ENCODE peak calls at places on chromosomes 5 and 9, in five cellular contexts. X, V, K, S and G are unnamed samples.
A peak's percentile ranks its signal among the peaks of the same experiment; 100 is the strongest.

GRCh38 chr5:77850536-77851228 is 74.5 kb upstream of the TBCA start:
- DNase-seq in X (no peak), V (no peak), K (no peak), S (no peak), G (no peak)

GRCh38 chr5:107572800-107573368 is 97.9 kb downstream of the EFNA5 start:
- DNase-seq in X (no peak), V (no peak), K (no peak), S (no peak), G (no peak)

GRCh38 chr9:31119882-31120481 is 1264.5 kb upstream of the ACO1 start:
- DNase-seq in X (no peak), V (no peak), K (peak; percentile 19), S (no peak), G (no peak)

GRCh38 chr5:137142371-137143243 is 356.5 kb downstream of the SPOCK1 start:
- DNase-seq in X (peak; percentile 36), V (peak; percentile 23), K (no peak), S (no peak), G (peak; percentile 49)

GRCh38 chr5:109335114-109335513 is 74.7 kb downstream of the PJA2 start:
- DNase-seq in X (no peak), V (no peak), K (no peak), S (no peak), G (no peak)

GRCh38 chr9:99340281-99340680 is 118.2 kb downstream of the SEC61B start:
- DNase-seq in X (no peak), V (no peak), K (no peak), S (no peak), G (no peak)

GRCh38 chr5:126414874-126415502 is 8.2 kb upstream of the GRAMD2B start:
- DNase-seq in X (peak; percentile 79), V (peak; percentile 40), K (no peak), S (no peak), G (no peak)

GRCh38 chr5:52997424-52997823 is 8.3 kb downstream of the ITGA2 start:
- DNase-seq in X (no peak), V (no peak), K (peak; percentile 98), S (peak; percentile 18), G (no peak)

GRCh38 chr5:151523335-151523734 is 67.8 kb downstream of the FAT2 start:
- DNase-seq in X (no peak), V (no peak), K (peak; percentile 60), S (peak; percentile 75), G (no peak)

GRCh38 chr5:169422087-169422486 is 121.1 kb upstream of the SLIT3 start:
- DNase-seq in X (no peak), V (peak; percentile 72), K (no peak), S (no peak), G (no peak)

GRCh38 chr5:147427784-147428401 is 82.0 kb downstream of the DPYSL3 start:
- DNase-seq in X (no peak), V (no peak), K (no peak), S (no peak), G (no peak)

GRCh38 chr5:40227927-40228326 is 451.8 kb upstream of the PTGER4 start:
- DNase-seq in X (no peak), V (no peak), K (no peak), S (no peak), G (no peak)

GRCh38 chr9:129866373-129867137 is 31.3 kb downstream of the USP20 start:
- DNase-seq in X (no peak), V (no peak), K (no peak), S (no peak), G (no peak)

GRCh38 chr5:149203896-149204544 is 62.7 kb downstream of the ABLIM3 start:
- DNase-seq in X (no peak), V (no peak), K (no peak), S (no peak), G (no peak)

GRCh38 chr5:121138495-121138907 is 674.4 kb downstream of the PRR16 start:
- DNase-seq in X (no peak), V (no peak), K (no peak), S (no peak), G (no peak)

GRCh38 chr5:137619191-137619870 is 116.6 kb downstream of the KLHL3 start:
- DNase-seq in X (peak; percentile 42), V (peak; percentile 40), K (no peak), S (no peak), G (no peak)

GRCh38 chr9:13569706-13570423 is 290.4 kb upstream of the MPDZ start:
- DNase-seq in X (no peak), V (no peak), K (no peak), S (no peak), G (no peak)

GRCh38 chr9:137055385-137056364 is 1.8 kb upstream of the ENTPD2 start:
- DNase-seq in X (peak; percentile 89), V (peak; percentile 98), K (peak; percentile 86), S (peak; percentile 58), G (peak; percentile 92)

GRCh38 chr5:133612021-133612860 is at the start of gene FSTL4:
- DNase-seq in X (no peak), V (peak; percentile 72), K (no peak), S (peak; percentile 46), G (no peak)

GRCh38 chr5:171311698-171312083 is 2.6 kb downstream of the TLX3 start:
- DNase-seq in X (no peak), V (no peak), K (no peak), S (no peak), G (no peak)
- H3K4me3 ChIP-seq in X (no peak overlapping the region), V (no peak overlapping the region), K (no peak overlapping the region), S (no peak overlapping the region), G (no peak overlapping the region)

DNA sequence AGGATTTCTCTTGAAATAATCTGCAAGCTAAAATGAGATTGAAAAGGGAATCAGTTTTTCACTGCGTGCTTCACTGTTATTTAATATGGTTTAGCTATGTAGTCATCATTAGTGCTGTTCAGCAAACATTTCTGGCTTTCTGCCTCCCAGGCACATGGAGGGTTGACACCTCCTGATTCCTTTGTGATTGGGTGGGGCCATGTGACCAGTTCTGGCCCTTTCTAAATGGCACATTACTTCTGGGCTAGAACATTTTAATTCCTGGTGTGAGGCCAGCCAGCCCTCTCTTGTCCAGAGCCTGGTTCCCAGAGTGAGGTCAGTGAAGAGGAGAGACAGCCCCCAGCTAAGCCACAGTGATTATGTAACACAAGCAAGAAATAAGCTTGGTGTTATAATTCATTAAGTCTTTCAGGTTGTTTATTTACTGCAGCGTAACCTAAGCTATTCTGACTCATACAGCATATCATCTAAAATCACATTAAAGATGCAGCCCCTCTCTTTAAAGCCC is 17.4 kb upstream of the ARSI start:
- DNase-seq in X (peak; percentile 79), V (peak; percentile 64), K (no peak), S (peak; percentile 50), G (peak; percentile 72)
- H3K4me1 ChIP-seq in X (no peaks in the 10 kb centered on the region), V (peaks cover 7% of the 10 kb centered on the region), K (peaks cover 55% of the 10 kb centered on the region), S (peaks cover 60% of the 10 kb centered on the region), G (no peaks in the 10 kb centered on the region)

DNA sequence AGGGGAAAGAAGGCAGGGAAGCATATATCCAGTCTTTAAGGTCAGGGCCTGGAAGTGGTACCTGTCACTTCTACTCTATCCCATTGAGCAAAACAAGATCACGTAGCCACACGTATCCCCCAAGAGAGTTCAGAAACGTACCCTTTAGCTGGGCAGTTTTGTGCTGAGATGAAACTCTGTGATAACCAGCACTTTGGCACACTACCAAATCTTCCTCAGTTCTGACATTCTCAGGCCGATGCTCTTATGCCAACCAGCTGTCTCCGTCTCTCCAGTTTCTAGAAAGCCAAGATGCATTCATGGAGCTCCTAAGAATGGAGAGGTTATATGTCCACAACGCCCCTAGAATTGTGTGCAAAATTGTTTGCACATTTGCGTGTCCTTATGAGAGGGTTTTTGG is 176.6 kb upstream of the MSX2 start:
- DNase-seq in X (no peak), V (no peak), K (no peak), S (no peak), G (no peak)
- TF ChIP-seq POLR2A in X (no peak), V (no peak), K (no peak), S (no peak), G (no peak)

GRCh38 chr9:133987946-133988665 is 4.0 kb downstream of the VAV2 start:
- DNase-seq in X (no peak), V (peak; percentile 46), K (no peak), S (no peak), G (no peak)
- H3K4me3 ChIP-seq in X (no peak overlapping the region), V (no peak overlapping the region), K (no peak overlapping the region), S (no peak overlapping the region), G (no peak overlapping the region)

GRCh38 chr9:95581900-95582299 is 65.1 kb upstream of the PTCH1 start:
- DNase-seq in X (no peak), V (no peak), K (no peak), S (no peak), G (no peak)

GRCh38 chr9:95588724-95589282 is 72.0 kb upstream of the PTCH1 start:
- DNase-seq in X (no peak), V (no peak), K (peak; percentile 11), S (no peak), G (no peak)

GRCh38 chr9:95585824-95586223 is 69.1 kb upstream of the PTCH1 start:
- DNase-seq in X (no peak), V (no peak), K (no peak), S (no peak), G (no peak)

GRCh38 chr9:95584176-95584575 is 67.4 kb upstream of the PTCH1 start:
- DNase-seq in X (no peak), V (no peak), K (no peak), S (no peak), G (no peak)

DNA sequence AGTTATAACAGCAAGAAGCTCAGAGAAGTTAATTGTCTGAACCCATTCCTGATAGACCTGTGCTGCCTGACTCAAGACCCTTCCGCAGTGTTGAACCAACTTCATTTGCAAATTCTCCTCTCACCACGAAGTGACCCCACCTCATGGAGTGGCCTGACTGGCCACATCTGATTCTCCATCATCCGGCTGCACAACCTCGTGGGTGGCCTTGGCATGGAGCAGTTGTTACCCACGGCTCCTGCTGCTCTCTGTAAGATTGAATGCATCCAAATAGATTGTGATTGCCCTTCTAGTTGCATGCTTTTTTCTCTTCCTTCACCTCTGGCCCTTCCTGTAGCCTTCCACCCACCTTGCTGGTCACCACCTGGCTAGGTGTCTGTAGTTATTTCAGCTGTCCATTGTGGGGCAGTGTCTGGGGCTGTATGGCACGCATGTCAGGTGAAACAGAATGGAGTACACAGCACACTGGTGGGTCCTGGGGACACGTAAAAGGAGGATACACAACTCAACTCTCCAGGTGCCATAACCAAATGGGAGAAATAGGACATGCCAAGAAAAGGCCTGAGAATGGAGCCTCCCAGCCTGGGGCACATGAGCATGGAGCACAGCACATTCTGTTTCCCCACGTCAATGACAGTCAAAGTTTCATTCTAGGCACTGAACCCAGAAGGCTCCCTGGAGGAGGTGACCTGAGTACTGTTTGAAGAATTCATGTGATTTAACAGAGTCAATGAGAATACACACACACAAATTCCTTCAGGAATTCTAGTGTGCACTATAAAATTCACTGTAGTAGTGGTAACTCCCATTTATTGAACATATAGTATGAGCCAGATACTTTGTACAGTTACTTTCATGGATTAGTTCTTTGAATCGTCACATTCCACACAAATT is 70.5 kb upstream of the PTCH1 start:
- DNase-seq in X (no peak), V (no peak), K (no peak), S (no peak), G (no peak)
- H3K4me1 ChIP-seq in X (no peaks in the 10 kb centered on the region), V (no peaks in the 10 kb centered on the region), K (peaks cover 14% of the 10 kb centered on the region), S (no peaks in the 10 kb centered on the region), G (no peaks in the 10 kb centered on the region)

DNA sequence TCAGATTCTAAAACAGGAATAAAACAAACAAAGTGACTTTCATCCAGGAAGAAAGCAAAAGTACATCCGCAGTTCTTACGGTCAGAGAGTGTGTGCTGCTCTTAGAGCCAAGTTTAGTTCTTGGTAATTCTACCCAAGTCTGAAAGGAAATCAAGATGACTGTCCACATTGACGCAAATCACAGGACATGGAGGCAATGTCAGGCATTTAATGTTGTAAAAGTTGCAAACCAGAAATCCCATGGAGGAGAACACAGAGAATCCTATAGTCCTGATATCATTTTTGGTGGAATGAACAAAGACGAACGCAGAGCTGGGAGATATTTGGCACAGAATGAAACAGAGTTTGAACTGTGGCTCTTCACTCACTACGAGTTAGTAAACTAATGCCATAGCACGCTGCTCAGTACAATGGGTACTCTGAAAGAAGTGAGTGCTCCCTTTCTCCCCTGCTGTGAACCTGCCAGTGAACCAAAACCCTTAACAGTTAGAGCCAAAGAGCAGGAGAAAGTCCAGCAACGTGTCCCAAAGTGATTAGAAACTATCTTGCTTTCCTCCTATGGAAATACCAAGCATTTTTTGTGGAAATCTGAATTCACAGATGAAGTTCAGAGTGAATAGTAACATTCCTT is 74.3 kb downstream of the MUSK start:
- DNase-seq in X (no peak), V (no peak), K (no peak), S (no peak), G (no peak)
- TF ChIP-seq POLR2A in X (no peak), V (no peak), K (no peak), S (no peak), G (no peak)